ENCODE peak calls at places on chromosomes 12 and 14, in seven cellular contexts. C, J, B, D, O, A and V are unnamed samples.

GRCh38 chr14:97806871-97807270 is 1009.7 kb downstream of the VRK1 start:
- DNase-seq in D (peak), J (no peak), B (no peak), O (no peak), A (no peak), C (no peak), V (no peak)

GRCh38 chr14:102930753-102931579 is 8.5 kb downstream of the AMN start:
- DNase-seq in J (no peak), A (no peak), D (peak), O (peak), B (peak), C (peak), V (peak)

GRCh38 chr12:97300921-97301320 is 161.7 kb upstream of the RMST start:
- DNase-seq in C (no peak), O (peak), B (no peak), D (no peak), J (no peak), A (no peak), V (no peak)

GRCh38 chr14:58768977-58769376 is 131.2 kb downstream of the DACT1 start:
- DNase-seq in O (no peak), B (no peak), J (no peak), D (peak), C (no peak), A (no peak), V (no peak)

GRCh38 chr12:89245090-89245489 is 107.2 kb downstream of the DUSP6 start:
- DNase-seq in C (peak), A (peak), B (peak), O (peak), J (no peak), D (peak), V (no peak)

GRCh38 chr12:101924647-101925046 is 47.3 kb downstream of the DRAM1 start:
- DNase-seq in B (peak), J (peak), C (peak), D (no peak), O (no peak), A (no peak), V (no peak)

GRCh38 chr14:90274808-90275454 is 18.6 kb downstream of the PSMC1 start:
- DNase-seq in B (peak), J (no peak), A (no peak), C (peak), O (peak), D (no peak), V (peak)

GRCh38 chr14:51759950-51760349 is 100.5 kb upstream of the GNG2 start:
- DNase-seq in O (no peak), B (no peak), J (no peak), A (no peak), D (no peak), C (no peak), V (no peak)

GRCh38 chr14:49679271-49679670 is 8.7 kb downstream of the POLE2 start:
- DNase-seq in D (no peak), A (no peak), O (peak), C (peak), J (no peak), B (peak), V (no peak)

GRCh38 chr12:132614861-132615578 is 3.6 kb upstream of the P2RX2 start:
- DNase-seq in B (peak), A (peak), D (peak), O (peak), C (peak), J (peak), V (peak)

GRCh38 chr12:113961921-113962710 is 4.0 kb downstream of the RBM19 start:
- DNase-seq in A (no peak), B (peak), J (peak), D (no peak), C (peak), O (peak), V (peak)

GRCh38 chr14:74038015-74038859 is 19.1 kb downstream of the BBOF1 start:
- DNase-seq in D (peak), C (peak), O (peak), J (peak), A (peak), B (peak), V (peak)

GRCh38 chr12:106039242-106039641 is 99.5 kb downstream of the NUAK1 start:
- DNase-seq in C (no peak), A (no peak), D (no peak), J (no peak), O (no peak), B (no peak), V (no peak)

GRCh38 chr12:13961983-13962382 is 19.4 kb downstream of the GRIN2B start:
- DNase-seq in A (no peak), C (no peak), B (no peak), J (no peak), D (no peak), O (no peak), V (no peak)

DNA sequence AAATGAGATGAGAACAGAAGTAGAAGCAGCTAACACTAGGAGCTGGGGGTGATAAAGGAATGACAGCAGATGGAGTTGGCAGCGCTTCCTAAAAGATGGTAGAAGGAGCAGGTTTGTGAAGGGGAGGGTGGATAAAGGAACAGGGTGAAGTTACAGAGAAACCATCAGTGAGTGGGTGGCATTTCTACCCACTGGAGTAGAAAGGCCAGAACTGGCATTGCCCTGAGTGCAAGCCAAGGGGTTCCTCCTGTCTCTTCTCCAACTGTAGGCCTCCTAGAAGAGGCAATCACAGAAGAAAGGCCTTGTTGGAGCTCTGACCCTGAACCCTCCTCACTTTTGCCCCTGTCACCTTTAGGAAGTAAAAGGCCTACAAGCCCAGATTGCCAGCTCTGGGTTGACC is 2.2 kb downstream of the KRT18 start:
- DNase-seq in J (no peak), A (no peak), B (no peak), O (no peak), C (no peak), D (no peak), V (no peak)
- H3K27ac ChIP-seq in J (peak), A (no peak), B (no peak), O (no peak), C (no peak), D (no peak), V (no peak)

GRCh38 chr12:49943663-49943945 is 6.9 kb upstream of the AQP2 start:
- DNase-seq in A (no peak), D (no peak), J (no peak), O (no peak), B (no peak), C (no peak), V (no peak)

GRCh38 chr12:49941556-49942511 is 8.7 kb upstream of the AQP2 start:
- DNase-seq in C (no peak), A (no peak), D (no peak), B (no peak), J (no peak), O (no peak), V (no peak)

GRCh38 chr12:49942512-49942893 is 8.0 kb upstream of the AQP2 start:
- DNase-seq in D (no peak), J (no peak), B (no peak), A (no peak), C (no peak), O (no peak), V (no peak)

GRCh38 chr12:49944046-49944445 is 6.5 kb upstream of the AQP2 start:
- DNase-seq in J (no peak), D (no peak), A (no peak), B (no peak), C (no peak), O (no peak), V (peak)

GRCh38 chr12:49942921-49943662 is 7.4 kb upstream of the AQP2 start:
- DNase-seq in D (no peak), A (peak), C (no peak), O (no peak), B (no peak), J (no peak), V (peak)
- H3K4me2 ChIP-seq in D (no peak), A (no peak), C (no peak), O (no peak), B (no peak), J (no peak), V (no peak)

GRCh38 chr14:56817396-56817921 is 7.2 kb upstream of the OTX2 start:
- DNase-seq in J (no peak), A (no peak), D (peak), B (no peak), O (no peak), C (no peak), V (no peak)

GRCh38 chr14:56821177-56821576 is 10.9 kb upstream of the OTX2 start:
- DNase-seq in C (no peak), J (no peak), D (peak), B (no peak), A (no peak), O (no peak), V (no peak)

GRCh38 chr14:56816575-56817391 is 6.5 kb upstream of the OTX2 start:
- DNase-seq in J (no peak), A (no peak), C (no peak), B (no peak), D (peak), O (peak), V (no peak)

GRCh38 chr14:56826214-56826613 is 15.9 kb upstream of the OTX2 start:
- DNase-seq in C (no peak), D (no peak), O (no peak), B (no peak), J (no peak), A (no peak), V (no peak)

DNA sequence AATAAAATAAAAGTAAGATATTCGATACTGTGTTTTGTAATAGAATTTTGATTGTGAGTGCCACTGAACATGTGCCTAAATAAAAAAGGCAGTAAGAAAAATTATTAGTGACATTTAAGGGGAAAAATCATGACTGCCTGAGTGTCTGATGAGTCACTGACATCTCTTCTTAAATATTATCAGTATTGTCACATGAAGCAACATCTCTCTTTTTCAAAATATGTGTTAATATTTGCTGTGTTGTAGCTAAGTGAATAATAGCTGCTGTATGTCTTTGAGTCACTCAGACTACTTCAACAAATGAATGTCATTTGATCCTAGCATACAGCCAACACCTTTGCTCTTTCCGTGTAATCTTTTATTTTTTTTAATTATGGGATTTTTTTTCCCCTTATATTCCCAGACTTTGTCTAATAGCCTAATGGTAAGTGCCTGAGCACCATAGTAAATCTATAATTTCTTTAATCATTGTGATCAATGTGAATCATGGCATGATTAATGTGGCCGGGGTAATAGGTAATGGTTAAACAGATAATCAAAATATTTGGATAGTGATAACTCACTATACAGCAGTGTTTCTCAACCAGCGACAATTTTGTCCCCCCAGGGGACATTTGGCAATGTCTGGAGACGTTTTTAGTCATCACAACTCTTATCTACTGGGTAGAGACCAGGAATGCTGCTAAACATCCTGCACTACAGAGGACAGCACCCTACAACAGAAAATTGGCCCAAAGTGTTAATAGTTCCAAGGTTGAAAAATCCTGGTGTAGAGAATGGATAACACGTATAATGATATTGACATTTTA is 11.7 kb upstream of the OTX2 start:
- DNase-seq in A (no peak), D (no peak), O (no peak), J (peak), B (no peak), C (no peak), V (no peak)
- H3K27ac ChIP-seq in A (no peak), D (no peak), O (no peak), J (no peak), B (no peak), C (no peak), V (no peak)

GRCh38 chr12:54006700-54007220 is 2.0 kb upstream of the HOXC8 start:
- DNase-seq in J (no peak), C (no peak), D (no peak), A (no peak), B (no peak), O (no peak), V (peak)
- H3K4me2 ChIP-seq in J (no peak), C (no peak), D (no peak), A (peak), B (no peak), O (no peak), V (peak)

GRCh38 chr12:47224563-47225133 is 144.9 kb upstream of the AMIGO2 start:
- DNase-seq in D (no peak), O (no peak), A (no peak), J (peak), B (no peak), C (no peak), V (no peak)

GRCh38 chr12:47222592-47222959 is 142.8 kb upstream of the AMIGO2 start:
- DNase-seq in B (no peak), D (no peak), A (no peak), J (no peak), O (no peak), C (no peak), V (no peak)

GRCh38 chr12:47222960-47223847 is 143.4 kb upstream of the AMIGO2 start:
- DNase-seq in C (no peak), B (no peak), A (no peak), J (peak), O (no peak), D (peak), V (no peak)

GRCh38 chr12:47225356-47225755 is 145.6 kb upstream of the AMIGO2 start:
- DNase-seq in J (no peak), B (no peak), C (no peak), O (no peak), A (no peak), D (no peak), V (no peak)

DNA sequence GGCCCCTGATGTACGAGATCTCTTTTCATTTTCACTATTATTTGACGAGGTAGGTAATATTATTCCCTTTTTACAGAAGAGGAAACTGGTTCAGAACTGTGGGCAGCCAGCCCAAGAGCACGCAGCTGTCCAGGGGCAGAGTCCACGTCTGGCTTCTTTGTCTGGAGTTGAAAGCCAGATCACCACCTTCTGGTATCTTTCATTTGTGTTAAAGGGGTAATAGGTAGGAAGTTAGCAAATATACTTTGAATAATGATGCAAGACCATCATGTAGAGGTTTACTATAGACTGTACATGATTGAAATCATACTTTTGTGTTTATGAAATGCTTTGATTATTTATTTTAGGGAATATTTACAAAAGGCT is 144.1 kb upstream of the AMIGO2 start:
- DNase-seq in D (no peak), C (no peak), B (peak), O (peak), J (peak), A (no peak), V (no peak)
- H3K27ac ChIP-seq in D (peak), C (no peak), B (no peak), O (no peak), J (peak), A (no peak), V (no peak)

DNA sequence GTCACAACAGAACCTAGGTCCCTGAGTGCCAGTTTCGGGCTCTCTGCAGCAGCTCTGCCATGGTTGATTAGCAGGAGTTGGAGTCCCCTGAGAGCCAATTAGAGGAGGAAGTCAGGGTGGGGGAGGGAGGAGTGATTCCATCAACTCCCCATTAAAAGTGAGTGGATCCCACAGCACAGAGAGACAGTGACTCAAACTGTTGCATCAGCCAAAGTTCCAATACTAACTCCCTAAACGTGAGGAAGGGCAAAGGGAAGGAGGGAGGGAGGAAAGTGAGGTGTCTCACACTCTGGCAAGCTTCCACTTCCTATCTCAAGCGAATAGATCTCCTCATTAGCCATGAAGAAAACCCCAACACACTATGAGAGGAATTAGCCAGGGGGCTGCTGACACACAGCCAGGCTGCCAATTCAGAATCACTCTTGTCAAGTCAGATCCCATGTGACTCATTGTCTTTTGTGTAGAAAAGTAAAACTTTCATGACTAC is 23.6 kb downstream of the OR11H4 start:
- DNase-seq in O (peak), B (peak), C (peak), J (peak), A (no peak), D (no peak), V (peak)
- H3K4me2 ChIP-seq in O (no peak), B (no peak), C (peak), J (peak), A (no peak), D (no peak), V (peak)

GRCh38 chr12:468671-469389 is 9.1 kb downstream of the B4GALNT3 start:
- DNase-seq in C (no peak), A (no peak), O (peak), J (no peak), D (no peak), B (peak), V (no peak)
- H3K27ac ChIP-seq in C (no peak), A (no peak), O (no peak), J (no peak), D (no peak), B (no peak), V (no peak)

GRCh38 chr12:27001663-27002062 is 12.5 kb downstream of the TM7SF3 start:
- DNase-seq in J (no peak), D (no peak), C (no peak), O (no peak), B (no peak), A (no peak), V (no peak)

GRCh38 chr12:27000962-27001361 is 13.2 kb downstream of the TM7SF3 start:
- DNase-seq in O (no peak), A (no peak), C (no peak), B (no peak), D (no peak), J (no peak), V (no peak)

GRCh38 chr12:27005495-27005894 is 8.7 kb downstream of the TM7SF3 start:
- DNase-seq in O (no peak), D (no peak), A (no peak), B (no peak), C (no peak), J (no peak), V (no peak)

GRCh38 chr12:27002141-27002540 is 12.0 kb downstream of the TM7SF3 start:
- DNase-seq in D (no peak), J (no peak), O (no peak), A (no peak), C (no peak), B (no peak), V (no peak)

DNA sequence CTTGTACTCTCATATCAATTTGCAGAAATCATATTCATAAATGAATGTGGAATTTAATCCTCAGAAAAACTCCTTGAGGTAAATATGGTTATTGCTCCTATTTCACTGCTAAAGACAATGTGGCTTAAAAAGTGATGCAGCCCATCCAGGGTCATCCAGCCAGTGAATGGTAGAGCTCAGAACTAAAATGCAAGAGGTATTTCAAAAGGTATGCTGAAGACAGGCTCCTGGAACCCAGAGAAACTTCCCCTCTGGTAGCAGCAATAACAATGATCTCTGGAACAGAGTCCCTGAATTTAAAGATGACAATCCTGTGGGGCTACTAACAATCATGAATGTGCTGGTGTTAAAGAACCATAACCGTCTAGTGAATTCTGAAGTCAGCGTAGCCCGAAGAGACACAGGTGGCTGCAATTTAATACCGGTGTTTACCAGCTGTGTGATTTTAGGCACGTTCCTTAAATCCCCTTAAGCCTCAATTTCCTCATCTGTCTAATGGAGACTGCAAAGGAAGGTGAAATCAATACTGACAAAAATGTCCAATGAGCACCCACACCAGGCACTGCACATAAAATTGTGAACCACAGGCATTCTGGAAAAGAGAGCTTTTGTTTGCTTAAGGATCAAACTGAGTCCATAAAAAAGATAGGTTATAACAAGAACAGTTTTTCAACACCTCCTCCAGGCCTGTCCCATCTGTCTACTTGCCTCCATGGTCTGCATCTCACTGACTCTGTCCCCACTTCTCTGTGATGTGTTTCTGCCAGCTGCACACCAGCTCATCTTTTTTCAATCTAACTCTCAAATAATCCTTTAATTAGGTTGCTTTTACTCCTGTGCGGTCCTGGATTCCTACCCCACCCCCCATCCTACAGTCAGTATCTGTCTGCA is 10.5 kb downstream of the TM7SF3 start:
- DNase-seq in J (no peak), C (no peak), O (no peak), A (no peak), D (peak), B (no peak), V (no peak)
- H3K4me2 ChIP-seq in J (no peak), C (no peak), O (no peak), A (no peak), D (peak), B (no peak), V (no peak)